ENCODE peak calls at places on chromosomes 7 and 10, in nine cellular contexts. S is cardiac muscle cell, Z is PC-9, A is spleen, L is GM12865, W is body of pancreas, D is small intestine, Q is heart left ventricle, T is suprapubic skin. N is an unnamed sample.
A peak's percentile ranks its signal among the peaks of the same experiment; 100 is the strongest.

GRCh38 chr7:36868727-36869411 is 144.6 kb upstream of the AOAH start:
- DNase-seq in L (no peak), Q (no peak), A (no peak), T (no peak), S (no peak), D (no peak), W (no peak), Z (no peak), N (no peak)

GRCh38 chr7:121505021-121505420 is 108.9 kb upstream of the FAM3C start:
- DNase-seq in W (no peak), A (no peak), L (no peak), S (peak; percentile 70), Q (no peak), D (no peak), Z (no peak), T (no peak), N (no peak)

GRCh38 chr7:130940326-130940725 is 206.3 kb upstream of the KLF14 start:
- DNase-seq in S (no peak), T (no peak), Z (no peak), Q (no peak), W (no peak), A (no peak), D (no peak), L (no peak), N (no peak)

GRCh38 chr7:144057954-144058353 is 9.2 kb downstream of the OR2A5 start:
- DNase-seq in A (no peak), W (no peak), D (no peak), Z (no peak), T (no peak), S (peak; percentile 50), L (no peak), Q (no peak), N (no peak)

GRCh38 chr7:136958016-136958415 is 89.6 kb downstream of the CHRM2 start:
- DNase-seq in A (no peak), Q (no peak), S (peak; percentile 19), Z (no peak), W (no peak), T (no peak), L (no peak), D (no peak), N (no peak)

GRCh38 chr10:126459032-126459831 is 71.0 kb upstream of the ADAM12 start:
- DNase-seq in W (no peak), D (no peak), Z (peak; percentile 1), S (peak; percentile 71), T (no peak), A (no peak), Q (no peak), L (no peak), N (peak; percentile 53)

GRCh38 chr7:5649658-5650057 is 131.8 kb downstream of the RNF216 start:
- DNase-seq in Z (no peak), D (no peak), L (no peak), S (no peak), T (no peak), W (no peak), A (no peak), Q (no peak), N (no peak)

GRCh38 chr7:127896683-127897082 is 134.6 kb downstream of the LRRC4 start:
- DNase-seq in T (no peak), Z (no peak), D (no peak), W (no peak), Q (no peak), L (no peak), S (no peak), A (no peak), N (no peak)

GRCh38 chr7:128458956-128459355 is 3.3 kb downstream of the HILPDA start:
- DNase-seq in Z (no peak), W (no peak), D (no peak), T (no peak), L (peak; percentile 64), Q (no peak), A (no peak), S (no peak), N (no peak)

GRCh38 chr7:45687185-45687560 is 113.0 kb downstream of the ADCY1 start:
- DNase-seq in L (no peak), Z (no peak), T (peak; percentile 68), D (no peak), S (no peak), W (no peak), Q (no peak), A (peak; percentile 32), N (no peak)

GRCh38 chr7:585229-585711 is 65.6 kb upstream of the PDGFA start:
- DNase-seq in L (peak; percentile 18), S (peak; percentile 55), A (no peak), T (no peak), D (no peak), W (no peak), Q (peak; percentile 24), Z (no peak), N (no peak)

GRCh38 chr7:17532861-17533404 is 234.5 kb downstream of the AHR start:
- DNase-seq in S (peak; percentile 79), Q (no peak), Z (peak; percentile 34), L (no peak), W (no peak), D (peak; percentile 25), A (no peak), T (no peak), N (peak; percentile 92)

DNA sequence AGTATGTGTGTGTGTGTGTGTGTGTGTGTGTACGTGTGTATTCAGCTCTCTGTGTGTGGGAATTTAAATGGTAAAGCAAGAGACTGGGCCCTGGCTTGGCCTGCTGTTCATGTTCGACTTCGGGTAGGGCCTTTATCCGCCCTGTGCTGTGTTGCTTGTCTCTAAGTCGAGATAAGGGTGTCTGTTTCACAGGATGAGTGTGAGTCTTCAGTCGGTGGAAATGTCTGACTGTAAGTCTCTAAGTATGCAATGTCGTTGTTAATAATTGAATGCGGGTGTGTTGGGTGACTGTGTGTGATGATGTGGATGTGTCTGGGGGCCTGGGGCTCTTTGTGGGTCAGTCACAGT is 34.7 kb downstream of the HIF1AN start:
- DNase-seq in L (no peak), Q (no peak), T (no peak), D (no peak), Z (no peak), A (no peak), S (no peak), W (no peak), N (no peak)
- H3K4me3 ChIP-seq in L (no peak overlapping the region), Q (no peak overlapping the region), T (no peak overlapping the region), D (no peak overlapping the region), Z (no peak overlapping the region), A (no peak overlapping the region), S (peak overlapping the region; percentile 58), W (no peak overlapping the region), N (no peak overlapping the region)

DNA sequence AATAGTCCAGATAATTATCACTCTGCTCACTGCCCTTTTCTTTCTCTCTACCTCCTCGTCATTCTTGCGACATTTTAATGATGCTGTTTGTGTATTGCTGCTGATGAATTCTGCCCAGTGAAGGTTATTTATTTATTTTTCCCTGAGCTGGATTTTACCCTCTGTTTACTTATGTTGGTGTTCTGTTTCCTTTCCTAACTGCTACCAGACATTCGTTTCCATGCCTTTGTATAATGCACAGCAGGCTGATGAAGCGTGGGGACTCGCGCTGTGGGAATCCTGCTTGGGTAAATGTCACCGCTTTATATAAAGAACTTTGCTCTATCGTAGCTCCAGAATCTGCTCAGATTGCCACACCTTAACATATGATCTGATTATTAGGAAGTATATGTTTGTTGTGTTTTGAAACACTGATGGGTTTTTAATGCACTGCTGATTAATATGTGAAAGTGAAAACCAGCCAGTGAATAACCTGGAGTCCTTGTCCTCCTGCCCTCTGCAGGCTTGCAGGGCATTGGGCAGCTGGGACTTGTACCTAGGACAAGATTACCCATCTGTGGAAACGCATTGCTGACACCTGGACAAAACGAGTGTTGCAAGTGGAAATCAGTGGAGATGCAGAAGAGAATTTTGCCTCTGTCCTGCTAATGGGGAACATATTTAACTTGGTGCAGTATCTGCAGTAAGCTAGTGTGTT is 291.5 kb downstream of the SDK1 start:
- DNase-seq in Q (no peak), A (no peak), Z (no peak), L (no peak), D (peak; percentile 65), S (no peak), W (peak; percentile 29), T (no peak), N (no peak)
- H3K4me3 ChIP-seq in Q (no peak overlapping the region), A (no peak overlapping the region), Z (no peak overlapping the region), L (no peak overlapping the region), D (no peak overlapping the region), S (no peak overlapping the region), W (no peak overlapping the region), T (no peak overlapping the region), N (no peak overlapping the region)

DNA sequence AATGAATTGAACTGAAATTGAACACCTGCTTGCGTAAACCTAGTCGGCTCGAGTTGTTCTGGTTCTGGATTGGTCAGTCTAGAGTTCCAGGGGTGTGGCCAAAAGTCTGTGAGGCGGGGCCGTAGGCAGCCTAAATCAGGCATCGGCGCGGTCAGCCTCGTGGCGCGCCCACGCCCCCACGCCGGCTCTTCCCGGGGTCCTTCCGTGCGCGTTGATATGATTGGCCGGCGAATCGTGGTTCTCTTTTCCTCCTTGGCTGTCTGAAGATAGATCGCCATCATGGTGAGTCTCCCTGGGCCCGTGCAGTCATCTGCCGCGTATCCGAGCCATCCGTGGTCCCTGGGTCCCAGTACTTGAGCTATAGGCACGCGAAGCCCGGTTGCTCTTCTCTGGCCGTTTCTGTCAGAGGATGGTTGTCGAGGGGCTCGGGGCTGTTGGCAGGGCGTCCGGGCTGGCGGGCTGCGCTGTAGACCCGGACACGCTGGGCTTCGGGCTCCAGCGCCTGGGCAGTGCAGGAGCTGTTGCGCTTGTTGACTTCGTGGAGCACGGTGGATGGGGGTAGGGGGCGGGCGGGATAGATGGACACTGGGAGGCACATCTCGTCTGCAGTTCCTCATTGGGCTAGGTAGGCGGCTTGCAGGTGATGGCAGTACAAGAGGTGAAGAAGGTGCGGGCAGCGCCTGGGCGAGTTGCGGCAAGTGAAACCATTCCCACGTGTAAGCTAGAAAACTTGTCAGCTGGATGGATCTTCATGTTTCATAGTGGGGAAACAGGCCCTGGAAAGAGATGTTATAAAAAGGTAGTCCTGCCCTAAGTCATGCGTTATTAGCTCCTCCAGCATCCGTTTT is at the start of gene RPS24:
- DNase-seq in D (peak; percentile 98), Z (peak; percentile 97), W (peak; percentile 96), T (peak; percentile 97), A (peak; percentile 97), L (peak; percentile 98), Q (peak; percentile 95), S (peak; percentile 99), N (peak; percentile 93)
- H3K4me3 ChIP-seq in D (peak within 1 kb of the TSS; percentile 80), Z (peak within 1 kb of the TSS; percentile 86), W (peak within 1 kb of the TSS; percentile 30), T (peak within 1 kb of the TSS; percentile 78), A (peak within 1 kb of the TSS; percentile 72), L (peak within 1 kb of the TSS; percentile 77), Q (peak within 1 kb of the TSS; percentile 69), S (peak within 1 kb of the TSS; percentile 78), N (peak within 1 kb of the TSS; percentile 93)

DNA sequence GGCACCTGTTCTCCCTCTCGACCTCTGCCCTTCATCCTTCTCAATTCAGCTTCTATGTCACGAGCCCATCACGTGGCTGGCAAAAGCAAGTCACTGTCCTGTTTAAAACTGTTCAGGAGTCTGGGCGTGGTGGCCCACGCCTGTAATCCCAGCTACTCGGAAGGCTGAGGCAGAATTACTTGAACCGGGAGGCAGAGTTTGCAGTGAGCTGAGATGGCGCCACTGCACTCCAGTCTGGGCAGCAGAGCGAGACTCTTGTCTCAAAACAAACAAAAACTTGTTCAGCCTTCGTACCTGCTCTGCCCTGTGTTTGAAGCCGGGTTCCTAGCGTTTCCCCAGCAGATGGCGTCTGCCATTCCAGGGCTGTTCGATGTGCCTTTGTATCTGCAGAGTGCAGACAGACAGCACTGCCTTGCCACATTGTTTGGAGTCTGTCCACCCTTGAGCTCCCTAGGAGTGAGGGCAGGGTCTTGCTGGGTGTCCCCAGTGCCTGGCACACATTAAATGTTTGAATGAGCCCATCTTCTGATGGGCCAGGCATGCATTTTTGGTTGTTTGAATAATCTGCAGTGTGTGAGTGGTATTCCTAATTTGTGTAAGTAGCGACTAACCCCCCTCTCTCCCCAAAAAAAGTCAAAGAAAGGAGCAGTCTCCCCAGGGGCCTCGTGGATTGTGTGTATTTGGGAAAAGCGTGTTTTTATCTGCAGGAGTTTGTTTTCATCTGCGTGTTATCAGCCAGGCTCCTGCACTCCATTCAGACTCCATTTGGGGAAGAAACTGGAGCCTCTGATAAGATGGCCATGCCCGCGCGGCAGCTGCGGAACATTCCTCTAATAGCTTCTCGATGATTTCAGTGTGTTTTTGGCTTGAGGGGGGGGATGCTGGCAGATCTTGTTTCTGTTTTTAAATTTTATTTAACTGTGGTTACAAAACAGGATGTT is 61.2 kb downstream of the DNAJB6 start:
- DNase-seq in A (no peak), Z (no peak), T (no peak), D (peak; percentile 59), W (peak; percentile 31), L (no peak), Q (peak; percentile 43), S (peak; percentile 88), N (peak; percentile 65)
- H3K4me3 ChIP-seq in A (no peak overlapping the region), Z (no peak overlapping the region), T (no peak overlapping the region), D (no peak overlapping the region), W (no peak overlapping the region), L (no peak overlapping the region), Q (peak overlapping the region; percentile 17), S (no peak overlapping the region), N (no peak overlapping the region)